ENCODE peak calls at places on chromosome 4, in four cellular contexts. One of them, this sample, is unnamed.

GRCh38 chr4:169922632-169923276 is 103.4 kb downstream of the MFAP3L start:
- DNase-seq in body of pancreas: peak
- DNase-seq in skeletal muscle cell: no peak
- DNase-seq in stimulated activated CD4-positive, alpha-beta T cell treated with anti-CD3 and anti-CD28 coated beads, TNF-alpha, amount 100 ng/mL, for 1 hour: no peak
- DNase-seq in this sample: no peak

GRCh38 chr4:81465668-81466357 is 5.9 kb downstream of the RASGEF1B start:
- DNase-seq in body of pancreas: no peak
- DNase-seq in stimulated activated CD4-positive, alpha-beta T cell treated with anti-CD3 and anti-CD28 coated beads, TNF-alpha, amount 100 ng/mL, for 1 hour: no peak
- DNase-seq in skeletal muscle cell: no peak
- DNase-seq in this sample: peak

GRCh38 chr4:38396845-38397547 is 267.0 kb upstream of the KLF3 start:
- DNase-seq in body of pancreas: peak
- DNase-seq in skeletal muscle cell: no peak
- DNase-seq in stimulated activated CD4-positive, alpha-beta T cell treated with anti-CD3 and anti-CD28 coated beads, TNF-alpha, amount 100 ng/mL, for 1 hour: no peak
- DNase-seq in this sample: peak

GRCh38 chr4:40918330-40918729 is 168.6 kb downstream of the NSUN7 start:
- DNase-seq in stimulated activated CD4-positive, alpha-beta T cell treated with anti-CD3 and anti-CD28 coated beads, TNF-alpha, amount 100 ng/mL, for 1 hour: no peak
- DNase-seq in body of pancreas: peak
- DNase-seq in skeletal muscle cell: peak
- DNase-seq in this sample: no peak

GRCh38 chr4:152283806-152284470 is 252.0 kb downstream of the FBXW7 start:
- DNase-seq in skeletal muscle cell: no peak
- DNase-seq in body of pancreas: no peak
- DNase-seq in stimulated activated CD4-positive, alpha-beta T cell treated with anti-CD3 and anti-CD28 coated beads, TNF-alpha, amount 100 ng/mL, for 1 hour: no peak
- DNase-seq in this sample: no peak

GRCh38 chr4:185127021-185127925 is 15.8 kb upstream of the SLC25A4 start:
- DNase-seq in stimulated activated CD4-positive, alpha-beta T cell treated with anti-CD3 and anti-CD28 coated beads, TNF-alpha, amount 100 ng/mL, for 1 hour: no peak
- DNase-seq in skeletal muscle cell: no peak
- DNase-seq in body of pancreas: peak
- DNase-seq in this sample: no peak

GRCh38 chr4:169094656-169095231 is 84.7 kb upstream of the CBR4 start:
- DNase-seq in stimulated activated CD4-positive, alpha-beta T cell treated with anti-CD3 and anti-CD28 coated beads, TNF-alpha, amount 100 ng/mL, for 1 hour: no peak
- DNase-seq in skeletal muscle cell: no peak
- DNase-seq in body of pancreas: no peak
- DNase-seq in this sample: no peak

GRCh38 chr4:137471895-137472294 is 60.4 kb downstream of the PCDH18 start:
- DNase-seq in stimulated activated CD4-positive, alpha-beta T cell treated with anti-CD3 and anti-CD28 coated beads, TNF-alpha, amount 100 ng/mL, for 1 hour: no peak
- DNase-seq in body of pancreas: no peak
- DNase-seq in skeletal muscle cell: no peak
- DNase-seq in this sample: no peak

GRCh38 chr4:38574559-38575333 is 89.3 kb upstream of the KLF3 start:
- DNase-seq in body of pancreas: peak
- DNase-seq in skeletal muscle cell: peak
- DNase-seq in stimulated activated CD4-positive, alpha-beta T cell treated with anti-CD3 and anti-CD28 coated beads, TNF-alpha, amount 100 ng/mL, for 1 hour: no peak
- DNase-seq in this sample: peak

GRCh38 chr4:127782275-127783025 is at the start of gene HSPA4L:
- DNase-seq in body of pancreas: peak
- DNase-seq in skeletal muscle cell: no peak
- DNase-seq in stimulated activated CD4-positive, alpha-beta T cell treated with anti-CD3 and anti-CD28 coated beads, TNF-alpha, amount 100 ng/mL, for 1 hour: no peak
- DNase-seq in this sample: peak

GRCh38 chr4:145589923-145590702 is 29.1 kb upstream of the MMAA start:
- DNase-seq in skeletal muscle cell: no peak
- DNase-seq in stimulated activated CD4-positive, alpha-beta T cell treated with anti-CD3 and anti-CD28 coated beads, TNF-alpha, amount 100 ng/mL, for 1 hour: no peak
- DNase-seq in body of pancreas: no peak
- DNase-seq in this sample: no peak

GRCh38 chr4:187175197-187175596 is 451.5 kb upstream of the FAT1 start:
- DNase-seq in stimulated activated CD4-positive, alpha-beta T cell treated with anti-CD3 and anti-CD28 coated beads, TNF-alpha, amount 100 ng/mL, for 1 hour: no peak
- DNase-seq in body of pancreas: no peak
- DNase-seq in skeletal muscle cell: no peak
- DNase-seq in this sample: no peak

GRCh38 chr4:16439003-16439402 is 212.7 kb upstream of the TAPT1 start:
- DNase-seq in skeletal muscle cell: peak
- DNase-seq in stimulated activated CD4-positive, alpha-beta T cell treated with anti-CD3 and anti-CD28 coated beads, TNF-alpha, amount 100 ng/mL, for 1 hour: no peak
- DNase-seq in body of pancreas: no peak
- DNase-seq in this sample: no peak

GRCh38 chr4:154084864-154085263 is 296.0 kb upstream of the SFRP2 start:
- DNase-seq in stimulated activated CD4-positive, alpha-beta T cell treated with anti-CD3 and anti-CD28 coated beads, TNF-alpha, amount 100 ng/mL, for 1 hour: no peak
- DNase-seq in body of pancreas: no peak
- DNase-seq in skeletal muscle cell: peak
- DNase-seq in this sample: no peak

GRCh38 chr4:81503586-81503985 is 31.9 kb upstream of the RASGEF1B start:
- DNase-seq in body of pancreas: no peak
- DNase-seq in stimulated activated CD4-positive, alpha-beta T cell treated with anti-CD3 and anti-CD28 coated beads, TNF-alpha, amount 100 ng/mL, for 1 hour: no peak
- DNase-seq in skeletal muscle cell: no peak
- DNase-seq in this sample: no peak

GRCh38 chr4:182971702-182972101 is 54.5 kb upstream of the DCTD start:
- DNase-seq in body of pancreas: no peak
- DNase-seq in skeletal muscle cell: no peak
- DNase-seq in stimulated activated CD4-positive, alpha-beta T cell treated with anti-CD3 and anti-CD28 coated beads, TNF-alpha, amount 100 ng/mL, for 1 hour: no peak
- DNase-seq in this sample: no peak

GRCh38 chr4:169618286-169618685 is 2.1 kb upstream of the CLCN3 start:
- DNase-seq in skeletal muscle cell: no peak
- DNase-seq in stimulated activated CD4-positive, alpha-beta T cell treated with anti-CD3 and anti-CD28 coated beads, TNF-alpha, amount 100 ng/mL, for 1 hour: no peak
- DNase-seq in body of pancreas: no peak
- DNase-seq in this sample: no peak

GRCh38 chr4:101724093-101724492 is 66.4 kb upstream of the BANK1 start:
- DNase-seq in stimulated activated CD4-positive, alpha-beta T cell treated with anti-CD3 and anti-CD28 coated beads, TNF-alpha, amount 100 ng/mL, for 1 hour: no peak
- DNase-seq in skeletal muscle cell: no peak
- DNase-seq in body of pancreas: no peak
- DNase-seq in this sample: peak

This sample was measured in small intestine.